ENCODE peak calls at places on chromosomes 3 and 15, in five cellular contexts. G, Q, F, V and Z are unnamed samples.

GRCh38 chr15:34336947-34337556 is 529 bp downstream of the SLC12A6 start:
- DNase-seq in G (no peak), F (no peak), Q (no peak), V (no peak), Z (no peak)

GRCh38 chr3:63911901-63912767 is at the start of gene SCAANT1:
- DNase-seq in Q (peak), V (peak), G (peak), F (peak), Z (peak)

GRCh38 chr3:111851511-111851954 is 7.5 kb upstream of the PHLDB2 start:
- DNase-seq in F (peak), V (no peak), Q (no peak), G (no peak), Z (peak)

GRCh38 chr3:185656321-185656840 is 70.3 kb downstream of the SENP2 start:
- DNase-seq in V (no peak), F (peak), G (no peak), Q (no peak), Z (peak)

GRCh38 chr3:129611812-129612349 is 5.4 kb upstream of the PLXND1 start:
- DNase-seq in V (no peak), F (peak), G (peak), Q (no peak), Z (peak)

GRCh38 chr15:98651581-98652220 is 3.4 kb downstream of the IGF1R start:
- DNase-seq in G (no peak), F (no peak), Q (no peak), V (no peak), Z (peak)

GRCh38 chr15:68704496-68705021 is 116.1 kb downstream of the ANP32A start:
- DNase-seq in V (no peak), G (no peak), Q (no peak), F (no peak), Z (peak)

GRCh38 chr15:66763186-66764066 is 61.4 kb downstream of the SMAD6 start:
- DNase-seq in F (no peak), G (no peak), Q (no peak), V (no peak), Z (no peak)

GRCh38 chr15:72113347-72114031 is 4.5 kb downstream of the MYO9A start:
- DNase-seq in Q (no peak), F (no peak), V (no peak), G (no peak), Z (no peak)

GRCh38 chr15:67824900-67825879 is at the start of gene SKOR1:
- DNase-seq in G (peak), F (peak), V (no peak), Q (no peak), Z (peak)

GRCh38 chr3:133469140-133469731 is 69.4 kb downstream of the BFSP2 start:
- DNase-seq in G (no peak), V (no peak), Q (no peak), F (no peak), Z (peak)

GRCh38 chr3:108441528-108441927 is 68.9 kb downstream of the MYH15 start:
- DNase-seq in G (no peak), F (no peak), Q (no peak), V (no peak), Z (no peak)

GRCh38 chr3:186083746-186084145 is 25.1 kb downstream of the ETV5 start:
- DNase-seq in V (no peak), Q (no peak), G (no peak), F (no peak), Z (no peak)

GRCh38 chr3:38579146-38579545 is 70.3 kb downstream of the SCN5A start:
- DNase-seq in Q (no peak), V (no peak), G (peak), F (peak), Z (no peak)

GRCh38 chr3:136753112-136753939 is 1.1 kb upstream of the STAG1 start:
- DNase-seq in G (no peak), Q (no peak), V (no peak), F (no peak), Z (no peak)

GRCh38 chr3:25502233-25502632 is 74.2 kb downstream of the RARB start:
- DNase-seq in Q (no peak), F (no peak), G (no peak), V (no peak), Z (no peak)

GRCh38 chr3:190926619-190927018 is 64.1 kb upstream of the GMNC start:
- DNase-seq in V (no peak), G (no peak), F (no peak), Q (no peak), Z (no peak)

GRCh38 chr3:72639736-72640135 is 208.5 kb downstream of the SHQ1 start:
- DNase-seq in Q (no peak), F (no peak), G (no peak), V (no peak), Z (no peak)

DNA sequence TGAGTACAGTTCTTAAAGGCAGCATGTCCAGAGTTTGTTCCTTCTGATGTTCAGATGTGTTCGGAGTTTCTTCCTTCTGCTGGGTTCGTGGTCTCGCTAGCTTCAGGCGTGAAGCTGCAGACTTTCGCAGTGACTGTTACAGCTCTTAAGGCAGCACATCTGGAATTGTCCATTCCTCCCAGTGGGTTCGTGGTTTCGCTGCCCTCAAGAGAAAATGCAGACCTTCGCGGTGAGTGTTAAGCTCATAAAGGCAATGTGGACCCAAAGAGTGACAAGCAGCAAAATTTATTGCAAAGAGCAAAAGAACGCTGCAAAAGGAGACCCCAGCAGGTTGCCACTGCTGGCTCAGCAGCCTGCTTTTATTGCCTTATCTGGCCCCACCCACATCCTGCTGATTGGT is 191.7 kb upstream of the MME start:
- DNase-seq in F (no peak), V (no peak), Q (no peak), G (no peak), Z (peak)
- H2BK12ac ChIP-seq in F (no peak), V (no peak), Q (no peak), G (no peak), Z (no peak)

GRCh38 chr3:98551754-98552153 is 20.0 kb downstream of the GPR15 start:
- DNase-seq in G (no peak), V (no peak), Q (no peak), F (no peak), Z (no peak)
- H2AFZ ChIP-seq in G (no peak), V (no peak), Q (no peak), F (no peak), Z (no peak)

GRCh38 chr3:60351481-60351880 is 899.8 kb downstream of the FHIT start:
- DNase-seq in Q (no peak), G (no peak), V (no peak), F (peak), Z (no peak)
- H2BK12ac ChIP-seq in Q (no peak), G (no peak), V (no peak), F (no peak), Z (no peak)

DNA sequence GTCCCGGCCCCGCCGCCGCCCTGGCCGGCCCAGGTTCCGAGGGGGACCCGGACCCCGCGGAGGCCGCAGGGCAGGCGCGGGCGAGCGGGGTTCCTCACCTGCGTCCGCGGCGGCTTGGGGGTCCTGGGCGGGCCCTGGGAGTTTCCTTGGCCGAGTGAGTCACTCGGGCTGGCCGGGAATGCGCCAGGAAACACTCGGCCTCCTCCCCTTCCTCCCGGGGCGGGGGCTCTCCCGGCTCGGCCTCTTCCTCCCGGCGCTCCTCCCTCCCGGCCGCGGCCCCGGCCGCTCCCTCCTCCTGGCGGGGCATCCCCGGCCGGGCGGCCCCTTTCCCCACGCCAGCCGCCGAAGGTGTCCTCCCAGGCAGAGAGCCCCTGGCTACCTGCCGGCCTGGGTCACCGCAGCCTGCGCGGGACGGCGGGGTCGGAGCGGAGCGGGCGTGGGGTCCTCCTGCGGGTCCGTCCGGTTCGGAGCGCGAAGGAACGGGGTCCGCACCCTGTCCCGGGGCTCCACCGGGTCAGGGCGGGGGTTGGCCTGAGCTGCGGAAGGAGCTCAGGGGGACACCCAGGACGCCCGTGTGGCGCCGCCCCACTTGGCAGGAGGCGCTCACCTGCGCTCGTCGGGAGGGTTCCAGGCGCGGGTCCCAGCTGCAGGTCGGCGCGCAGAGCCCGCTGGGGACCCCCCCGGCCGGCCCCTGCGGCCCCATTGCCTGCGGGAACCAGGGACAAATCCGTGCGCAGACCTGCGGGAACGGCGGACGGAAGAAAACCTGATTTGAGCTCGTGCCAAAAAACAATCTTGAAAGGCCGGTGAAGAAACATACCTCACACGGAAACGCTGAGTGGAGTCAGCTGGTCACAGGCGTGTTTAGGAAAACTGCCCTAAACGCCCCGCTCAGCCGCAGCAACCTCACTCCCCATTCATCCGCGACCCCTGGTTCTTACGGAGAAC is at the start of gene CYFIP1:
- DNase-seq in G (peak), V (peak), Q (peak), F (peak), Z (peak)
- H2AFZ ChIP-seq in G (peak), V (peak), Q (peak), F (peak), Z (peak)

DNA sequence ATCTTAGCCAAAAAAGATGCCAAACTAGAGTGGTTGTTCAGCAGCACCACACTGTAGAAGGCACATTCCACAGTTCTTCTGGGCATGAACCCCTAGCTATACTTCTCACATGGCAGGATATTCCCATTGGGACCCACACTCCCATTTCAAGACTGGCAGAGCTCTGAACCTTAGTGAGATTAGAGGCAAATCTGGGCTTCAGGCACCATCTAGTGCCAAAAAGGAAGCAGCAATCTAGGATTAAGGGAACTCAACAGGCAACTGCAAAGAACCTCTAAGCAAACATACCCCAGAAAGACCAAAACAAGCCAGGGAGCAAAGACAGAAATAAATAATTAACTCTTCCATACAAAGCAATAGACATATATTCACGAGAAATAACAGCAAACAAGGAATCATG is 66.2 kb downstream of the TAFA4 start:
- DNase-seq in Q (no peak), F (no peak), V (no peak), G (no peak), Z (peak)
- H2BK12ac ChIP-seq in Q (no peak), F (no peak), V (no peak), G (no peak), Z (no peak)

GRCh38 chr15:92963794-92964193 is 63.7 kb downstream of the CHD2 start:
- DNase-seq in Q (no peak), G (no peak), F (no peak), V (no peak), Z (no peak)
- H2AFZ ChIP-seq in Q (no peak), G (no peak), F (no peak), V (no peak), Z (no peak)

GRCh38 chr3:14791343-14791945 is 27.3 kb upstream of the FGD5 start:
- DNase-seq in G (peak), F (peak), V (peak), Q (peak), Z (peak)
- H2BK12ac ChIP-seq in G (no peak), F (no peak), V (peak), Q (no peak), Z (no peak)

GRCh38 chr3:156762631-156763185 is 63.4 kb upstream of the LEKR1 start:
- DNase-seq in G (no peak), F (no peak), V (no peak), Q (no peak), Z (peak)

GRCh38 chr3:156761713-156762575 is 64.2 kb upstream of the LEKR1 start:
- DNase-seq in F (no peak), V (no peak), Q (no peak), G (no peak), Z (peak)

GRCh38 chr3:156763386-156763785 is 62.8 kb upstream of the LEKR1 start:
- DNase-seq in G (no peak), F (no peak), V (no peak), Q (no peak), Z (no peak)

GRCh38 chr3:156761007-156761406 is 65.1 kb upstream of the LEKR1 start:
- DNase-seq in Q (peak), F (no peak), V (no peak), G (no peak), Z (no peak)

GRCh38 chr3:156760333-156760732 is 65.8 kb upstream of the LEKR1 start:
- DNase-seq in G (no peak), F (no peak), Q (no peak), V (no peak), Z (peak)
- H2AFZ ChIP-seq in G (no peak), F (no peak), Q (no peak), V (no peak), Z (no peak)